ENCODE peak calls at places on chromosomes 13 and 19, in eight cellular contexts. X is NCI-H2029; G is substantia nigra; M is stimulated activated CD4-positive, alpha-beta T cell treated with anti-CD3 and anti-CD28 coated beads, Interleukin-12 subunit alpha, Interleukin-12 subunit beta, amount 100 ng/mL, for 48 hours; F is lung microvascular endothelial cell; L is fibroblast of mammary gland; T is activated gamma-delta T cell treated with Interleukin-2 at 50 U/mL for 16 hours; A is neuronal stem cell. N is an unnamed sample.

GRCh38 chr13:42011601-42012401 is 36.6 kb upstream of the DGKH start:
- DNase-seq in X (no peak), G (no peak), M (no peak), F (peak), L (no peak), T (no peak), A (no peak), N (no peak)

GRCh38 chr19:29115181-29115580 is 97.8 kb downstream of the UQCRFS1 start:
- DNase-seq in X (no peak), G (no peak), M (no peak), F (no peak), L (no peak), T (no peak), A (no peak), N (no peak)

GRCh38 chr19:55305491-55305890 is 19.6 kb downstream of the TMEM150B start:
- DNase-seq in X (peak), G (no peak), M (peak), F (peak), L (no peak), T (peak), A (no peak), N (no peak)

GRCh38 chr13:75762066-75762937 is 126.2 kb downstream of the LMO7 start:
- DNase-seq in X (no peak), G (no peak), M (peak), F (peak), L (peak), T (peak), A (no peak), N (no peak)

GRCh38 chr19:38701455-38702063 is 42.7 kb downstream of the CAPN12 start:
- DNase-seq in X (no peak), G (no peak), M (no peak), F (no peak), L (no peak), T (no peak), A (no peak), N (no peak)

GRCh38 chr13:49341941-49342340 is 94.2 kb downstream of the CDADC1 start:
- DNase-seq in X (no peak), G (no peak), M (no peak), F (no peak), L (no peak), T (no peak), A (no peak), N (no peak)

GRCh38 chr13:113783482-113783881 is 24.5 kb downstream of the TMEM255B start:
- DNase-seq in X (no peak), G (no peak), M (no peak), F (no peak), L (no peak), T (no peak), A (no peak), N (no peak)

GRCh38 chr13:42017264-42017663 is 31.2 kb upstream of the DGKH start:
- DNase-seq in X (no peak), G (no peak), M (no peak), F (no peak), L (no peak), T (no peak), A (no peak), N (no peak)

GRCh38 chr19:29766100-29766499 is 45.7 kb upstream of the CCNE1 start:
- DNase-seq in X (no peak), G (no peak), M (no peak), F (no peak), L (no peak), T (no peak), A (no peak), N (no peak)

GRCh38 chr13:110885966-110886365 is 28.9 kb downstream of the ANKRD10 start:
- DNase-seq in X (no peak), G (no peak), M (no peak), F (no peak), L (no peak), T (no peak), A (no peak), N (no peak)

GRCh38 chr13:81487151-81487550 is 1146.2 kb upstream of the SPRY2 start:
- DNase-seq in X (no peak), G (no peak), M (no peak), F (no peak), L (peak), T (no peak), A (peak), N (no peak)

GRCh38 chr13:49443327-49443688 is 556 bp downstream of the CAB39L start:
- DNase-seq in X (no peak), G (no peak), M (no peak), F (peak), L (peak), T (peak), A (peak), N (peak)

GRCh38 chr13:93260591-93260990 is 34.0 kb downstream of the GPC6 start:
- DNase-seq in X (no peak), G (no peak), M (no peak), F (no peak), L (peak), T (no peak), A (no peak), N (no peak)

GRCh38 chr19:35704218-35704617 is at the start of gene ZBTB32:
- DNase-seq in X (no peak), G (no peak), M (no peak), F (peak), L (peak), T (no peak), A (peak), N (no peak)

GRCh38 chr19:38433268-38433733 is at the start of gene RYR1:
- DNase-seq in X (no peak), G (peak), M (peak), F (no peak), L (peak), T (peak), A (peak), N (peak)

GRCh38 chr13:59000770-59001169 is 1163.0 kb downstream of the DIAPH3 start:
- DNase-seq in X (no peak), G (no peak), M (no peak), F (no peak), L (no peak), T (no peak), A (no peak), N (no peak)

GRCh38 chr19:32824906-32825608 is 44.5 kb downstream of the SLC7A9 start:
- DNase-seq in X (no peak), G (no peak), M (no peak), F (peak), L (no peak), T (no peak), A (peak), N (no peak)

GRCh38 chr19:18940791-18941627 is at the start of gene HOMER3:
- DNase-seq in X (peak), G (peak), M (peak), F (peak), L (peak), T (peak), A (peak), N (no peak)

GRCh38 chr19:16368385-16369305 is 44.0 kb downstream of the KLF2 start:
- DNase-seq in X (no peak), G (no peak), M (no peak), F (no peak), L (no peak), T (peak), A (no peak), N (no peak)

GRCh38 chr19:10566658-10567410 is 1.0 kb upstream of the KRI1 start:
- DNase-seq in X (no peak), G (no peak), M (peak), F (no peak), L (no peak), T (peak), A (no peak), N (no peak)

GRCh38 chr19:29936409-29936808 is 5.6 kb upstream of the URI1 start:
- DNase-seq in X (no peak), G (no peak), M (no peak), F (no peak), L (no peak), T (no peak), A (no peak), N (no peak)

GRCh38 chr19:40466219-40467006 is at the start of gene SPTBN4:
- DNase-seq in X (no peak), G (peak), M (peak), F (peak), L (no peak), T (peak), A (no peak), N (no peak)

GRCh38 chr13:67792151-67792665 is 562.1 kb upstream of the PCDH9 start:
- DNase-seq in X (no peak), G (no peak), M (no peak), F (no peak), L (no peak), T (no peak), A (no peak), N (no peak)

GRCh38 chr13:108176685-108177274 is 38.6 kb downstream of the LIG4 start:
- DNase-seq in X (no peak), G (no peak), M (peak), F (peak), L (peak), T (peak), A (no peak), N (no peak)

GRCh38 chr13:37187110-37187509 is 81.6 kb upstream of the CSNK1A1L start:
- DNase-seq in X (no peak), G (no peak), M (no peak), F (peak), L (no peak), T (no peak), A (no peak), N (no peak)

GRCh38 chr19:22286151-22286810 is at the start of gene ZNF729:
- DNase-seq in X (no peak), G (no peak), M (no peak), F (no peak), L (no peak), T (no peak), A (no peak), N (no peak)

GRCh38 chr13:76832258-76832988 is 53.8 kb downstream of the KCTD12 start:
- DNase-seq in X (peak), G (no peak), M (no peak), F (no peak), L (no peak), T (no peak), A (no peak), N (no peak)

N was measured in CMK.